ENCODE peak calls at places on chromosome 18, in four cellular contexts. G is kidney epithelial cell, W is neural crest cell, I is NB4. K is an unnamed sample.

GRCh38 chr18:56166914-56167313 is 471.5 kb downstream of the TXNL1 start:
- DNase-seq in G (no peak), W (no peak), I (no peak), K (no peak)

GRCh38 chr18:6013101-6013790 is 117.9 kb upstream of the TMEM200C start:
- DNase-seq in W (no peak), I (no peak), G (no peak), K (no peak)

GRCh38 chr18:57627488-57627887 is 5.9 kb upstream of the NARS1 start:
- DNase-seq in I (no peak), G (peak), W (no peak), K (no peak)

GRCh38 chr18:55053976-55054375 is 94.7 kb upstream of the CCDC68 start:
- DNase-seq in G (no peak), I (no peak), W (no peak), K (no peak)

GRCh38 chr18:24270937-24271380 is 126.7 kb downstream of the OSBPL1A start:
- DNase-seq in G (no peak), W (no peak), I (no peak), K (no peak)

GRCh38 chr18:77733292-77733903 is 483.8 kb downstream of the GALR1 start:
- DNase-seq in G (no peak), I (no peak), W (no peak), K (no peak)

GRCh38 chr18:47749195-47749973 is 181.1 kb downstream of the SMAD2 start:
- DNase-seq in G (peak), W (peak), I (peak), K (peak)

GRCh38 chr18:31611511-31611910 is 19.8 kb downstream of the TTR start:
- DNase-seq in I (no peak), G (no peak), W (no peak), K (no peak)

GRCh38 chr18:75406491-75407445 is 20.7 kb downstream of the SMIM21 start:
- DNase-seq in I (no peak), W (no peak), G (no peak), K (no peak)

GRCh38 chr18:3450358-3451107 is 561 bp downstream of the TGIF1 start:
- DNase-seq in I (peak), G (no peak), W (no peak), K (peak)

GRCh38 chr18:11957636-11958035 is 23.7 kb upstream of the IMPA2 start:
- DNase-seq in W (no peak), I (no peak), G (no peak), K (no peak)

GRCh38 chr18:79692886-79693285 is 13.3 kb downstream of the CTDP1 start:
- DNase-seq in G (no peak), W (no peak), I (no peak), K (no peak)

GRCh38 chr18:3051718-3052410 is 38.9 kb upstream of the LPIN2 start:
- DNase-seq in G (no peak), I (peak), W (no peak), K (no peak)

GRCh38 chr18:63320690-63321265 is 1.2 kb upstream of the BCL2 start:
- DNase-seq in W (peak), I (peak), G (no peak), K (peak)

GRCh38 chr18:40094441-40094840 is 1860.6 kb upstream of the PIK3C3 start:
- DNase-seq in W (no peak), I (no peak), G (no peak), K (no peak)

GRCh38 chr18:61549889-61550288 is 216.7 kb downstream of the CDH20 start:
- DNase-seq in I (no peak), G (no peak), W (no peak), K (no peak)

GRCh38 chr18:79454034-79454735 is 58.5 kb downstream of the NFATC1 start:
- DNase-seq in G (no peak), I (no peak), W (no peak), K (no peak)

GRCh38 chr18:59228361-59228760 is 8.4 kb downstream of the GRP start:
- DNase-seq in W (no peak), I (no peak), G (no peak), K (no peak)

GRCh38 chr18:4004176-4004829 is 450.8 kb downstream of the DLGAP1 start:
- DNase-seq in W (no peak), I (no peak), G (no peak), K (no peak)

GRCh38 chr18:28690836-28691835 is 514.2 kb upstream of the CDH2 start:
- DNase-seq in I (no peak), W (no peak), G (no peak), K (no peak)

GRCh38 chr18:47251289-47252120 is at the start of gene SKOR2:
- DNase-seq in W (no peak), G (no peak), I (no peak), K (peak)

GRCh38 chr18:23833714-23834113 is 144.5 kb downstream of the LAMA3 start:
- DNase-seq in W (no peak), G (no peak), I (no peak), K (no peak)

GRCh38 chr18:57372444-57372843 is 20.1 kb downstream of the ST8SIA3 start:
- DNase-seq in W (no peak), I (no peak), G (no peak), K (no peak)

GRCh38 chr18:36399055-36399454 is 101.5 kb downstream of the FHOD3 start:
- DNase-seq in I (no peak), W (no peak), G (no peak), K (no peak)

GRCh38 chr18:79424008-79424565 is 28.4 kb downstream of the NFATC1 start:
- DNase-seq in W (no peak), G (no peak), I (no peak), K (no peak)

GRCh38 chr18:80247403-80247916 is at the start of gene PARD6G:
- DNase-seq in W (peak), I (peak), G (no peak), K (peak)

GRCh38 chr18:70645971-70646370 is 357.1 kb downstream of the SOCS6 start:
- DNase-seq in W (no peak), I (no peak), G (no peak), K (no peak)

GRCh38 chr18:59388180-59388579 is 29.1 kb upstream of the LMAN1 start:
- DNase-seq in W (no peak), G (no peak), I (no peak), K (no peak)

GRCh38 chr18:44899832-44900231 is 219.1 kb downstream of the SETBP1 start:
- DNase-seq in I (no peak), G (no peak), W (no peak), K (no peak)
- TF ChIP-seq CTCF in I (no peak), G (no peak), W (peak), K (no peak)

GRCh38 chr18:65439184-65439583 is 311.6 kb upstream of the CDH7 start:
- DNase-seq in W (no peak), G (no peak), I (peak), K (no peak)
- TF ChIP-seq CTCF in W (peak), G (peak), I (no peak), K (peak)

DNA sequence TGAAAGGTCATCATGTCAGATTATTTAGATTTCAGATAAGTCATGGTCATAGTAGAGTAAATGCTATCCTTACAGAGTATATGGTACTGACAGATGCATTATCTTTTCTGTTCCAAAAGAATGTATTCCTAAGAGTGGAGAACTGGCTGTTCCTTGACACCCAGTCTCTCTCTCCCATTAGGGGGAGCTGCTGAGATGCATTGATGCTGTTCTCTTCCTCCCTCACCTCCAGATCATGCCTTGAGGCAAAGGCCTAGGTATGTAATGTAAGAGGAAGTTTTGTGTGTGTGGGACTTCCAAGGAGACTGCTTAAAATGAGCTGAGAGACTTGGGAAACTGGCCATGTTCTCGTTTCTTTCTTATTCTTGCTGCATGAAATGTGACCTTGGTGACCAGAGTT is 979.5 kb upstream of the CELF4 start:
- DNase-seq in G (no peak), W (no peak), I (peak), K (peak)
- TF ChIP-seq CTCF in G (peak), W (peak), I (peak), K (peak)

GRCh38 chr18:74315464-74316256 is at the start of gene C18orf63:
- DNase-seq in I (no peak), G (no peak), W (no peak), K (no peak)

GRCh38 chr18:74311000-74311399 is 4.6 kb upstream of the C18orf63 start:
- DNase-seq in W (no peak), I (no peak), G (no peak), K (no peak)

GRCh38 chr18:74314759-74315463 is 728 bp upstream of the C18orf63 start:
- DNase-seq in W (no peak), G (no peak), I (no peak), K (peak)

GRCh38 chr18:74310411-74310810 is 5.2 kb upstream of the C18orf63 start:
- DNase-seq in G (no peak), I (peak), W (no peak), K (no peak)
- TF ChIP-seq CTCF in G (peak), I (peak), W (peak), K (no peak)